ENCODE peak calls at places on chromosomes 12 and 14, in eight cellular contexts. X is GM23248, Y is hepatocyte, C is neural progenitor cell, K is MM.1S, V is PC-3, M is HCT116, R is GM23338. E is an unnamed sample. For H3K4me1, the result is how much of the 10 kb centered on the place peaks cover.

GRCh38 chr12:58247633-58248032 is 306.3 kb downstream of the ATP23 start:
- DNase-seq in X (peak), Y (no peak), C (peak), K (no peak), V (peak), M (peak), R (peak), E (no peak)

GRCh38 chr14:23020143-23021128 is 10.5 kb upstream of the C14orf93 start:
- DNase-seq in X (no peak), Y (no peak), C (peak), K (no peak), V (no peak), M (no peak), R (no peak), E (no peak)

GRCh38 chr14:73870525-73871235 is 16.0 kb upstream of the ZNF410 start:
- DNase-seq in X (no peak), Y (no peak), C (no peak), K (no peak), V (no peak), M (no peak), R (peak), E (no peak)

GRCh38 chr14:93648440-93649168 is 139.7 kb downstream of the PRIMA1 start:
- DNase-seq in X (peak), Y (peak), C (peak), K (no peak), V (peak), M (peak), R (peak), E (peak)

GRCh38 chr12:80838708-80839107 is 99.0 kb downstream of the LIN7A start:
- DNase-seq in X (peak), Y (no peak), C (peak), K (no peak), V (no peak), M (no peak), R (no peak), E (no peak)

GRCh38 chr12:12927211-12928079 is 24.5 kb downstream of the GPRC5D start:
- DNase-seq in X (no peak), Y (no peak), C (no peak), K (no peak), V (no peak), M (peak), R (no peak), E (no peak)

GRCh38 chr12:77847665-77848431 is 17.2 kb downstream of the NAV3 start:
- DNase-seq in X (peak), Y (no peak), C (no peak), K (peak), V (peak), M (peak), R (no peak), E (peak)

GRCh38 chr12:32921397-32921796 is 24.8 kb upstream of the PKP2 start:
- DNase-seq in X (peak), Y (no peak), C (no peak), K (no peak), V (peak), M (no peak), R (no peak), E (no peak)

GRCh38 chr12:78441737-78442453 is 422.7 kb upstream of the SYT1 start:
- DNase-seq in X (peak), Y (no peak), C (no peak), K (no peak), V (peak), M (no peak), R (no peak), E (no peak)

GRCh38 chr12:104201238-104202001 is 14.2 kb upstream of the TXNRD1 start:
- DNase-seq in X (peak), Y (peak), C (peak), K (peak), V (peak), M (peak), R (peak), E (peak)

GRCh38 chr14:68210729-68211299 is 391.2 kb downstream of the RAD51B start:
- DNase-seq in X (peak), Y (peak), C (no peak), K (peak), V (peak), M (no peak), R (no peak), E (peak)

GRCh38 chr14:72518809-72519377 is 375.0 kb downstream of the DPF3 start:
- DNase-seq in X (no peak), Y (no peak), C (no peak), K (peak), V (no peak), M (no peak), R (no peak), E (peak)

GRCh38 chr12:8076357-8076756 is 5.7 kb upstream of the NECAP1 start:
- DNase-seq in X (no peak), Y (no peak), C (no peak), K (no peak), V (no peak), M (no peak), R (no peak), E (no peak)

GRCh38 chr14:79502751-79503148 is 708.6 kb downstream of the DIO2 start:
- DNase-seq in X (no peak), Y (no peak), C (no peak), K (no peak), V (peak), M (no peak), R (no peak), E (no peak)

GRCh38 chr12:63900922-63901793 is 56.7 kb downstream of the SRGAP1 start:
- DNase-seq in X (no peak), Y (no peak), C (no peak), K (no peak), V (peak), M (no peak), R (no peak), E (no peak)

GRCh38 chr12:124681779-124682391 is 114.5 kb upstream of the NCOR2 start:
- DNase-seq in X (peak), Y (no peak), C (no peak), K (no peak), V (peak), M (no peak), R (no peak), E (no peak)

GRCh38 chr12:124679047-124679446 is 111.6 kb upstream of the NCOR2 start:
- DNase-seq in X (no peak), Y (no peak), C (no peak), K (no peak), V (no peak), M (no peak), R (no peak), E (no peak)

GRCh38 chr12:124679533-124680371 is 112.3 kb upstream of the NCOR2 start:
- DNase-seq in X (peak), Y (no peak), C (no peak), K (no peak), V (peak), M (no peak), R (no peak), E (no peak)

GRCh38 chr12:124682425-124683329 is 115.3 kb upstream of the NCOR2 start:
- DNase-seq in X (no peak), Y (no peak), C (no peak), K (no peak), V (no peak), M (no peak), R (no peak), E (no peak)

GRCh38 chr12:124680863-124681778 is 113.7 kb upstream of the NCOR2 start:
- DNase-seq in X (peak), Y (peak), C (peak), K (no peak), V (peak), M (peak), R (peak), E (peak)
- TF ChIP-seq EZH2phosphoT487 in X (no peak), Y (no peak), C (no peak), K (no peak), V (no peak), M (no peak), R (no peak), E (no peak)

DNA sequence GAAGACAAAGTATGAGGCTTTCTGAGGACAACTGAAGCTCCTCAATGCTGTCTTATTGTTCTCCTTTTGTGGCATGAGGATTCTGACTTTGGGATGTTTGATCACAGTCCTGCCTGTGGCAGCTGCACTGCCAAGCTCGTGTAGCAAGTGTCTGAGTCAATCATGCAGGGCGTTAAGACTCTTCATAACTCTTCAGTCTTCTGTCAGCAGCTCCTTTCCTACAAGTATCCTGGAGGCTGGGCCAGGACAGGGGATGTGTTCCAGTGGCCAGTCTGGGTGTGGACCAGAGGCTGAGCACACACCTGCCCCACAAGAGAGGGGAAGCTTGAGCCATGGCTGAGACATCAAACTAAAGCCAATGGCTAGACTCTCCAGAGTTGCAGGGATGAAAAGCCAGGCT is 94.3 kb downstream of the PELI2 start:
- DNase-seq in X (peak), Y (no peak), C (no peak), K (no peak), V (no peak), M (no peak), R (no peak), E (no peak)
- H3K4me1 ChIP-seq in X (under half), Y (under half), C (under half), K (under half), V (under half), M (under half), R (under half), E (under half)

GRCh38 chr12:47732504-47732903 is 7.2 kb upstream of the ENDOU start:
- DNase-seq in X (no peak), Y (no peak), C (no peak), K (no peak), V (no peak), M (no peak), R (no peak), E (no peak)

GRCh38 chr12:47729233-47729632 is 3.9 kb upstream of the ENDOU start:
- DNase-seq in X (peak), Y (no peak), C (no peak), K (no peak), V (peak), M (no peak), R (no peak), E (no peak)

GRCh38 chr12:47733142-47733541 is 7.9 kb upstream of the ENDOU start:
- DNase-seq in X (no peak), Y (no peak), C (no peak), K (no peak), V (no peak), M (no peak), R (no peak), E (no peak)

GRCh38 chr12:47731723-47732122 is 6.4 kb upstream of the ENDOU start:
- DNase-seq in X (peak), Y (no peak), C (no peak), K (no peak), V (peak), M (no peak), R (no peak), E (no peak)

DNA sequence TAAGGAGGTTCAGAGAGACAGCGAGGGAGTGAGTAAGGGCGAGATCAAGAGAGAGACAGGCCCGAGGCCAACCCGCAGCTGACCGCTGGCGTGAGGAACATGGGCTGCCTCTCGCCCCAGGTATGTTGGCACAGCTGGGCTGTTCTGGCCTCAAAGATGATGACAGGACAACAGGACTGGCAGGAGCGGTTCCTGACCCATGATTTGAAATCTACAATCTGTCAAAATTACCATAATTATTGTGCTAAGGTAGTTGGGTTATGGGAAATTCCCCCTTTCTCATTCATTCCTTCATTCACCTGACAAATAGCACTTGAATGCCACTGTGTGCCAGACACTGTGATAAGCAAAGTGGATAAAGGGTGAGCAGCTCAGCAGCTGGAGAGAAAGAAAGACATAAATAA is 5.1 kb upstream of the ENDOU start:
- DNase-seq in X (peak), Y (no peak), C (no peak), K (no peak), V (peak), M (no peak), R (no peak), E (no peak)
- TF ChIP-seq EZH2phosphoT487 in X (no peak), Y (no peak), C (no peak), K (no peak), V (no peak), M (no peak), R (no peak), E (no peak)

DNA sequence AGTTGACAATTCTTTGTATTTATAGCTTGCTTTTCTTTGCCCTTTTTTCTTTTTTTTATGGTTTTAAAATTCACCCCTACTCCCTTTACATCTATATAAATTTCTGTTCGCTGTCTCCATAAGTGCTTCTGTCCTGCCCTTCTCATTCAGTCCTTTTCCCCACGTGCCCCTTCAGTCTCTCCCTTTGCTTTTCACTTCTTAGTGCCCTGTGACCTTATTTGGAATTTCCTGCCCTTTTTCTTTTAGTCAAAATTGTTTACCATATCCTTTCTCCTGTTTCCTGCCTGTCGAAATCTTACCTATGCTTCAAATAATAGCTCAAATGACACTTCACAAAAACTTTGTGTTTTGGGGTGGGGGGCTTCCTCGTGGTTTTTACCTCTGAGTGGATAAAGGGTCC is 6.0 kb downstream of the TMX1 start:
- DNase-seq in X (no peak), Y (no peak), C (no peak), K (no peak), V (no peak), M (no peak), R (peak), E (no peak)
- H3K4me1 ChIP-seq in X (under half), Y (under half), C (under half), K (under half), V (under half), M (under half), R (under half), E (under half)

GRCh38 chr12:40152783-40153383 is 47.0 kb upstream of the SLC2A13 start:
- DNase-seq in X (peak), Y (peak), C (peak), K (peak), V (peak), M (peak), R (peak), E (peak)
- TF ChIP-seq EZH2phosphoT487 in X (no peak), Y (no peak), C (no peak), K (no peak), V (no peak), M (no peak), R (no peak), E (no peak)

GRCh38 chr12:57133013-57133569 is 4.8 kb downstream of the LRP1 start:
- DNase-seq in X (peak), Y (no peak), C (peak), K (no peak), V (no peak), M (no peak), R (peak), E (no peak)

GRCh38 chr12:57131896-57132744 is 3.8 kb downstream of the LRP1 start:
- DNase-seq in X (peak), Y (no peak), C (no peak), K (no peak), V (no peak), M (no peak), R (peak), E (no peak)

GRCh38 chr12:57134949-57135348 is 6.7 kb downstream of the LRP1 start:
- DNase-seq in X (peak), Y (no peak), C (no peak), K (no peak), V (no peak), M (no peak), R (no peak), E (no peak)

GRCh38 chr12:57135487-57135886 is 7.2 kb downstream of the LRP1 start:
- DNase-seq in X (peak), Y (peak), C (peak), K (no peak), V (no peak), M (no peak), R (peak), E (no peak)

GRCh38 chr12:57133916-57134315 is 5.6 kb downstream of the LRP1 start:
- DNase-seq in X (peak), Y (no peak), C (no peak), K (no peak), V (no peak), M (no peak), R (no peak), E (no peak)
- H3K4me1 ChIP-seq in X (half or more), Y (half or more), C (half or more), K (under half), V (under half), M (under half), R (half or more), E (under half)

DNA sequence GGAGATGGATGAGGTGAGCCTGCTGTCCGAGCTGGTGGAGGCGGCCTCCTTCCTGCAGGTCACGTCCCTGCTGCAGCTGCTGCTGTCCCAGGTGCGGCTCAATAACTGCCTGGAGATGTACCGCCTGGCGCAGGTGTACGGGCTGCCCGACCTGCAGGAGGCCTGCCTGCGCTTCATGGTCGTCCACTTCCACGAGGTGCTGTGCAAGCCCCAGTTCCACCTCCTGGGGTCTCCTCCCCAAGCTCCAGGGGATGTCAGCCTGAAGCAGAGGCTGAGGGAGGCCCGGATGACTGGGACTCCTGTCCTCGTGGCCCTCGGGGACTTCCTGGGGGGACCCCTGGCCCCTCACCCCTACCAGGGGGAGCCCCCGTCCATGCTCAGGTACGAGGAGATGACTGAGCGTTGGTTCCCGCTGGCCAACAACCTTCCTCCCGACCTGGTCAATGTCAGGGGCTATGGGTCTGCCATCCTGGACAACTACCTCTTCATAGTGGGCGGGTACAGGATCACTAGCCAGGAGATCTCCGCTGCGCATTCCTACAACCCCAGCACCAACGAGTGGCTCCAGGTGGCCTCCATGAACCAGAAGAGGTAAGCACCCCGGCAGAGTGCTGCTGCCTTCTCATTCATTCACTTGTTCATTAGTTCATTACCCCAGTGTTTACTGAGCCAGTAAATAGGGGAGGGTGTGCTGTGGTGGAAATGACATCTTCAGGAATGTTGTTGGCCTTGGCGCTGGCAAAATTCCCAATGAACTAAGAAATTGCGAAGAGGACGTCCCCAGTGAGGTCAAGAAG is 774 bp upstream of the MANSC4 start:
- DNase-seq in X (peak), Y (peak), C (peak), K (peak), V (peak), M (no peak), R (peak), E (peak)
- TF ChIP-seq EZH2phosphoT487 in X (no peak), Y (no peak), C (no peak), K (no peak), V (no peak), M (no peak), R (no peak), E (no peak)

E was measured in OCI-LY7.